ENCODE peak calls at places on chromosomes 4 and X, in five cellular contexts. L is neuronal stem cell, F is mesenchymal stem cell, S is H1, K is trophoblast cell. D is an unnamed sample.
A peak's percentile ranks its signal among the peaks of the same experiment; 100 is the strongest.

GRCh38 chr4:28073860-28074555 is 1213.4 kb downstream of the STIM2 start:
- DNase-seq in L (no peak), F (no peak), S (peak; percentile 52), K (peak; percentile 1), D (no peak)

GRCh38 chrX:146602246-146602645 is 207.3 kb upstream of the CXorf51B start:
- DNase-seq in L (no peak), F (no peak), S (no peak), K (peak; percentile 72), D (no peak)

GRCh38 chr4:56907009-56907408 is 691 bp upstream of the REST start:
- DNase-seq in L (no peak), F (no peak), S (peak; percentile 55), K (peak; percentile 15), D (no peak)

GRCh38 chr4:150164956-150165355 is 86.7 kb downstream of the DCLK2 start:
- DNase-seq in L (no peak), F (no peak), S (no peak), K (peak; percentile 5), D (no peak)

GRCh38 chr4:80538276-80538926 is 202.9 kb downstream of the CFAP299 start:
- DNase-seq in L (no peak), F (no peak), S (no peak), K (no peak), D (peak; percentile 85)

GRCh38 chr4:1193206-1194027 is 21.0 kb upstream of the SPON2 start:
- DNase-seq in L (no peak), F (no peak), S (no peak), K (no peak), D (no peak)

GRCh38 chr4:89121711-89122387 is 10.5 kb downstream of the TIGD2 start:
- DNase-seq in L (no peak), F (peak; percentile 43), S (no peak), K (peak; percentile 48), D (no peak)

GRCh38 chr4:183328832-183329231 is 6.6 kb upstream of the CLDN24 start:
- DNase-seq in L (no peak), F (peak; percentile 28), S (no peak), K (no peak), D (peak; percentile 62)

GRCh38 chr4:102454981-102455690 is 46.0 kb upstream of the NFKB1 start:
- DNase-seq in L (no peak), F (no peak), S (no peak), K (no peak), D (no peak)

GRCh38 chrX:153921070-153921469 is 5.0 kb downstream of the ARHGAP4 start:
- DNase-seq in L (no peak), F (no peak), S (no peak), K (no peak), D (no peak)

GRCh38 chr4:21507439-21507838 is 441.1 kb downstream of the KCNIP4 start:
- DNase-seq in L (no peak), F (peak; percentile 30), S (no peak), K (peak; percentile 34), D (no peak)

GRCh38 chrX:102712216-102712966 is at the start of gene GPRASP2:
- DNase-seq in L (peak; percentile 57), F (peak; percentile 23), S (peak; percentile 62), K (peak; percentile 44), D (no peak)

GRCh38 chr4:75953509-75953908 is 12.7 kb upstream of the NAAA start:
- DNase-seq in L (no peak), F (no peak), S (no peak), K (no peak), D (peak; percentile 4)

GRCh38 chr4:5888706-5889696 is 3.9 kb downstream of the CRMP1 start:
- DNase-seq in L (no peak), F (no peak), S (no peak), K (no peak), D (no peak)

GRCh38 chr4:185644408-185644807 is 109.1 kb upstream of the PDLIM3 start:
- DNase-seq in L (no peak), F (no peak), S (no peak), K (no peak), D (no peak)

GRCh38 chr4:185920171-185920570 is 108.2 kb upstream of the SORBS2 start:
- DNase-seq in L (no peak), F (no peak), S (no peak), K (no peak), D (no peak)

GRCh38 chrX:97102938-97103337 is 219.2 kb downstream of the RPA4 start:
- DNase-seq in L (no peak), F (no peak), S (no peak), K (no peak), D (no peak)

GRCh38 chr4:190020790-190021717 is 6.0 kb downstream of the FRG2 start:
- DNase-seq in L (no peak), F (no peak), S (peak; percentile 92), K (no peak), D (peak; percentile 29)

GRCh38 chr4:20625460-20625859 is 74.8 kb upstream of the PACRGL start:
- DNase-seq in L (no peak), F (no peak), S (no peak), K (peak; percentile 19), D (no peak)

GRCh38 chr4:125368684-125369083 is 53.9 kb downstream of the FAT4 start:
- DNase-seq in L (no peak), F (peak; percentile 52), S (no peak), K (no peak), D (peak; percentile 84)

DNA sequence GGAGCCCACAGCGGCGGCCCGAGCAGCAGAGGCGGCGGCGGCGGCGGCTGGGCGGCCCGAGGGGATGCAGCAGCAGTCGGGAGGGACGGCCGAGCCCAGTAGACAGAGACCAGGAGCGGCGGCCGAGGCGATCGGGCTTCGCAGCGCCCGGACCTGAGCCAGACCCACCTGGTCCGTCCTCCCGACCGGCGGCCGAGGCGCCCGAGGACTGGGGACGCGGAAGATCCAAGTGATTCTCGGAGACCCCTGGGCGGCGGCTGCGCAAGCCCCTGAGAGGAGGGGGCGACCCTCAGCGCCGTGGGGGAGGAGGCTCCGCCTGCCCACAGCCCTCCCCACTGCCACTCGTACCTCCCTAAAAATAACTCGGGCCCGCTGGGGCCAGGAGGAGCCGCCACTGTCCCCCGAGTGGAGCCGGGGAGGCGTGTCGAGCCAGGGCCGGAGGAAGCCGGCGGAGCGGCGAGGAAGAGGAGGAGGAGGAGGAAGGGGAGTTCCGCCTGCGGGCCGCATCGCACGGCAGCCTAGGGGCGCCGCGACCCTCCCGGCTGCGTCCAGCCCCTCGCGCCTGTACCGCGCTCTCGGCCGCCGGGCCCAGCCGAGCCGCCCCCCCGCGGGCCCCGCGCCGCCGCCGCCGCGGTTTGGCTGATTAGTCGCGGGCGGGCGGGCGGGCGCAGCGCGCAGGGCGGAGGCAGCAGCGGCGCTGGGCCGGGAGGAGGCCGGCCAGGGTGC is 690 bp downstream of the RAPGEF2 start:
- DNase-seq in L (peak; percentile 60), F (peak; percentile 59), S (peak; percentile 72), K (peak; percentile 61), D (peak; percentile 23)
- H2AFZ ChIP-seq in L (peak overlapping the region; percentile 97), F (peak overlapping the region; percentile 78), S (no peak overlapping the region), K (peak overlapping the region; percentile 52), D (peak overlapping the region; percentile 95)

GRCh38 chrX:111680988-111681779 is at the start of gene ALG13:
- DNase-seq in L (peak; percentile 62), F (peak; percentile 91), S (peak; percentile 81), K (peak; percentile 90), D (peak; percentile 90)
- H2BK5ac ChIP-seq in L (peak within 1 kb of the TSS; percentile 66), F (peak within 1 kb of the TSS; percentile 95), S (peak within 1 kb of the TSS; percentile 91), K (peak within 1 kb of the TSS; percentile 99), D (peak within 1 kb of the TSS; percentile 88)

GRCh38 chr4:156767911-156768415 is 203.6 kb downstream of the PDGFC start:
- DNase-seq in L (no peak), F (no peak), S (no peak), K (no peak), D (no peak)

GRCh38 chr4:156766846-156767245 is 204.8 kb downstream of the PDGFC start:
- DNase-seq in L (no peak), F (no peak), S (no peak), K (no peak), D (peak; percentile 60)

GRCh38 chr4:156774422-156774821 is 197.2 kb downstream of the PDGFC start:
- DNase-seq in L (no peak), F (peak; percentile 94), S (no peak), K (peak; percentile 32), D (peak; percentile 96)

GRCh38 chr4:156773648-156774357 is 197.8 kb downstream of the PDGFC start:
- DNase-seq in L (no peak), F (no peak), S (no peak), K (peak; percentile 54), D (peak; percentile 56)

DNA sequence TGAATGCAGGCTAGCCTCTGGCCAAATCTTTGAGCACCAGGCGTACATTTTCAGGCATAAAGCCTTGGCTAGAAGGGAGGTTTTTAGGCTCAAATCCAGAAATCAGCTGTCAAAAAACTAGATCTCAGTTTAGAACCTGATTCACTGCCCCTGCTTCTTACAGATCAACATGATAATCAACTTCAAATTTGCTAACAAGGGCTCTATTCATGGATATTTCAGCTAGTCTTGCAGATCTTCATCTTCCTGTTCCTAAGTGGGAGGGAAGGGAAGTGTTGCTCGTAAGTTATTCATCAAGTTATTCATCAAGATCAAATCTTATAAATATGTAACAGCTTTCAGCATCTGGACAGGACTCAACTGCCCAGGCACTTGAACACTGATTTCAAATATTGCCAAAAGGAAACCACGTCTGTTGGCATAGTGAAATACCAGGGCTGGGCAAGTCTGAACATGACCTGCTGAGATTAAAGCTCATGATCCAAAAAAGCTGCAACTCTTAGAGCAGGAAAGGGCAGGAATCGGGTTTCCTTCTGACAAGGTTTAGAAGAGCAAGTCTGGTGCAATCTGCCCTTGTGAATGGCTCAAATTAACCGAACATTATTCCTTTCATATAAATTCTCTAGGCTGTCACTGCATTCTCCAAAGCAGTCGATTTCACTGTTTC is 200.3 kb downstream of the PDGFC start:
- DNase-seq in L (peak; percentile 41), F (peak; percentile 49), S (no peak), K (peak; percentile 17), D (peak; percentile 69)
- H3K4me3 ChIP-seq in L (no peak overlapping the region), F (peak overlapping the region; percentile 50), S (no peak overlapping the region), K (no peak overlapping the region), D (no peak overlapping the region)

DNA sequence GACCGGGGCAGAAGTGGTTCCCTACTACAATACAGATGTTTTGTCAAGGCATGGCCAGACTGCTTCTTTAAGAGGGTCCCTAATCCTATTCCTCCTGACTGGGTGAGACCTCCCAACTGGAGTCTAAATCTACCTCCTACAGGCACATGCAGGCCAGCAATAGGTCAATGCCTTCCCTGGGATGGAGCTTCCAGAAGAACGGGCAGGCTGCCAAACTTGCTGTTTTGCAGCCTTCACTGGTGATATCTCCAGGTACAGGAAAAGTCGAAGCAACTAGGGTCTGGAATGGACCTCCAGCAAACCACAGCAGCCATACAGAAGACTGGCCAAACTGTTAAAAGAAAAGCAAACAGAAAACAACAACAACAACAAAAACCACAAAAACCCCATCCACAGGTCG is 678.4 kb upstream of the DIAPH2 start:
- DNase-seq in L (no peak), F (no peak), S (no peak), K (no peak), D (no peak)
- H2AFZ ChIP-seq in L (no peak overlapping the region), F (no peak overlapping the region), S (no peak overlapping the region), K (no peak overlapping the region), D (no peak overlapping the region)